ENCODE peak calls at places on chromosomes 16 and 17, in eight cellular contexts. One of them, this sample, is unnamed.

GRCh38 chr16:2955438-2955778 is 8.7 kb upstream of the KREMEN2 start:
- DNase-seq in uterus: no peak
- DNase-seq in prostate gland: no peak
- DNase-seq in tibial nerve: no peak
- DNase-seq in heart left ventricle: peak
- DNase-seq in heart right ventricle: no peak
- DNase-seq in nephron progenitor cell: no peak
- DNase-seq in mucosa of descending colon: no peak
- DNase-seq in this sample: no peak

GRCh38 chr17:28174352-28175046 is 132.0 kb downstream of the NLK start:
- DNase-seq in mucosa of descending colon: no peak
- DNase-seq in uterus: no peak
- DNase-seq in nephron progenitor cell: no peak
- DNase-seq in heart right ventricle: no peak
- DNase-seq in tibial nerve: no peak
- DNase-seq in heart left ventricle: no peak
- DNase-seq in prostate gland: no peak
- DNase-seq in this sample: no peak

GRCh38 chr16:80775450-80775849 is 28.9 kb downstream of the CDYL2 start:
- DNase-seq in heart left ventricle: no peak
- DNase-seq in mucosa of descending colon: no peak
- DNase-seq in uterus: no peak
- DNase-seq in tibial nerve: no peak
- DNase-seq in heart right ventricle: no peak
- DNase-seq in prostate gland: no peak
- DNase-seq in nephron progenitor cell: no peak
- DNase-seq in this sample: no peak

GRCh38 chr17:34416116-34416515 is 53.1 kb upstream of the CCL1 start:
- DNase-seq in mucosa of descending colon: no peak
- DNase-seq in uterus: no peak
- DNase-seq in tibial nerve: no peak
- DNase-seq in heart left ventricle: no peak
- DNase-seq in prostate gland: no peak
- DNase-seq in nephron progenitor cell: no peak
- DNase-seq in heart right ventricle: no peak
- DNase-seq in this sample: no peak

GRCh38 chr16:3171855-3172593 is 16.0 kb upstream of the OR1F1 start:
- DNase-seq in heart left ventricle: peak
- DNase-seq in heart right ventricle: no peak
- DNase-seq in prostate gland: no peak
- DNase-seq in uterus: no peak
- DNase-seq in tibial nerve: no peak
- DNase-seq in mucosa of descending colon: no peak
- DNase-seq in nephron progenitor cell: peak
- DNase-seq in this sample: no peak

GRCh38 chr16:72561-73537 is at the start of gene RHBDF1:
- DNase-seq in nephron progenitor cell: peak
- DNase-seq in uterus: peak
- DNase-seq in heart left ventricle: peak
- DNase-seq in tibial nerve: no peak
- DNase-seq in prostate gland: peak
- DNase-seq in heart right ventricle: peak
- DNase-seq in mucosa of descending colon: peak
- DNase-seq in this sample: no peak

GRCh38 chr17:42135664-42136653 is 13.4 kb downstream of the HSPB9 start:
- DNase-seq in tibial nerve: no peak
- DNase-seq in uterus: no peak
- DNase-seq in heart left ventricle: peak
- DNase-seq in mucosa of descending colon: peak
- DNase-seq in heart right ventricle: peak
- DNase-seq in prostate gland: no peak
- DNase-seq in nephron progenitor cell: no peak
- DNase-seq in this sample: no peak

GRCh38 chr17:33373209-33373608 is 80.1 kb upstream of the ASIC2 start:
- DNase-seq in nephron progenitor cell: no peak
- DNase-seq in heart right ventricle: no peak
- DNase-seq in prostate gland: no peak
- DNase-seq in tibial nerve: no peak
- DNase-seq in uterus: no peak
- DNase-seq in mucosa of descending colon: no peak
- DNase-seq in heart left ventricle: no peak
- DNase-seq in this sample: no peak

GRCh38 chr17:10052414-10052813 is 146.0 kb downstream of the GAS7 start:
- DNase-seq in uterus: no peak
- DNase-seq in tibial nerve: no peak
- DNase-seq in heart left ventricle: no peak
- DNase-seq in nephron progenitor cell: no peak
- DNase-seq in mucosa of descending colon: no peak
- DNase-seq in prostate gland: no peak
- DNase-seq in heart right ventricle: no peak
- DNase-seq in this sample: no peak

GRCh38 chr17:35716897-35717839 is 14.3 kb upstream of the RASL10B start:
- DNase-seq in tibial nerve: no peak
- DNase-seq in prostate gland: peak
- DNase-seq in heart right ventricle: no peak
- DNase-seq in nephron progenitor cell: no peak
- DNase-seq in uterus: no peak
- DNase-seq in mucosa of descending colon: no peak
- DNase-seq in heart left ventricle: no peak
- DNase-seq in this sample: no peak

GRCh38 chr17:59432657-59433056 is 101.2 kb downstream of the YPEL2 start:
- DNase-seq in nephron progenitor cell: no peak
- DNase-seq in mucosa of descending colon: no peak
- DNase-seq in heart left ventricle: no peak
- DNase-seq in tibial nerve: no peak
- DNase-seq in prostate gland: no peak
- DNase-seq in uterus: no peak
- DNase-seq in heart right ventricle: no peak
- DNase-seq in this sample: no peak

GRCh38 chr16:77951788-77952187 is 70.6 kb upstream of the CLEC3A start:
- DNase-seq in nephron progenitor cell: no peak
- DNase-seq in uterus: no peak
- DNase-seq in heart left ventricle: no peak
- DNase-seq in heart right ventricle: no peak
- DNase-seq in prostate gland: peak
- DNase-seq in mucosa of descending colon: no peak
- DNase-seq in tibial nerve: no peak
- DNase-seq in this sample: no peak
- TF ChIP-seq CTCF in nephron progenitor cell: peak
- TF ChIP-seq CTCF in uterus: no peak
- TF ChIP-seq CTCF in heart left ventricle: no peak
- TF ChIP-seq CTCF in heart right ventricle: peak
- TF ChIP-seq CTCF in prostate gland: peak
- TF ChIP-seq CTCF in mucosa of descending colon: peak
- TF ChIP-seq CTCF in tibial nerve: no peak
- TF ChIP-seq CTCF in this sample: peak

GRCh38 chr16:69088684-69089083 is 16.8 kb upstream of the HAS3 start:
- DNase-seq in mucosa of descending colon: no peak
- DNase-seq in prostate gland: no peak
- DNase-seq in heart left ventricle: peak
- DNase-seq in heart right ventricle: no peak
- DNase-seq in nephron progenitor cell: no peak
- DNase-seq in uterus: no peak
- DNase-seq in tibial nerve: no peak
- DNase-seq in this sample: no peak

GRCh38 chr16:69093974-69094373 is 11.5 kb upstream of the HAS3 start:
- DNase-seq in nephron progenitor cell: no peak
- DNase-seq in heart right ventricle: no peak
- DNase-seq in prostate gland: no peak
- DNase-seq in heart left ventricle: no peak
- DNase-seq in uterus: no peak
- DNase-seq in tibial nerve: no peak
- DNase-seq in mucosa of descending colon: no peak
- DNase-seq in this sample: no peak

GRCh38 chr16:69087161-69087581 is 18.3 kb upstream of the HAS3 start:
- DNase-seq in mucosa of descending colon: peak
- DNase-seq in uterus: no peak
- DNase-seq in heart left ventricle: peak
- DNase-seq in nephron progenitor cell: no peak
- DNase-seq in tibial nerve: no peak
- DNase-seq in prostate gland: no peak
- DNase-seq in heart right ventricle: no peak
- DNase-seq in this sample: no peak

GRCh38 chr16:69085032-69085695 is 20.3 kb upstream of the HAS3 start:
- DNase-seq in prostate gland: no peak
- DNase-seq in heart right ventricle: no peak
- DNase-seq in tibial nerve: no peak
- DNase-seq in uterus: no peak
- DNase-seq in nephron progenitor cell: no peak
- DNase-seq in heart left ventricle: no peak
- DNase-seq in mucosa of descending colon: no peak
- DNase-seq in this sample: no peak

DNA sequence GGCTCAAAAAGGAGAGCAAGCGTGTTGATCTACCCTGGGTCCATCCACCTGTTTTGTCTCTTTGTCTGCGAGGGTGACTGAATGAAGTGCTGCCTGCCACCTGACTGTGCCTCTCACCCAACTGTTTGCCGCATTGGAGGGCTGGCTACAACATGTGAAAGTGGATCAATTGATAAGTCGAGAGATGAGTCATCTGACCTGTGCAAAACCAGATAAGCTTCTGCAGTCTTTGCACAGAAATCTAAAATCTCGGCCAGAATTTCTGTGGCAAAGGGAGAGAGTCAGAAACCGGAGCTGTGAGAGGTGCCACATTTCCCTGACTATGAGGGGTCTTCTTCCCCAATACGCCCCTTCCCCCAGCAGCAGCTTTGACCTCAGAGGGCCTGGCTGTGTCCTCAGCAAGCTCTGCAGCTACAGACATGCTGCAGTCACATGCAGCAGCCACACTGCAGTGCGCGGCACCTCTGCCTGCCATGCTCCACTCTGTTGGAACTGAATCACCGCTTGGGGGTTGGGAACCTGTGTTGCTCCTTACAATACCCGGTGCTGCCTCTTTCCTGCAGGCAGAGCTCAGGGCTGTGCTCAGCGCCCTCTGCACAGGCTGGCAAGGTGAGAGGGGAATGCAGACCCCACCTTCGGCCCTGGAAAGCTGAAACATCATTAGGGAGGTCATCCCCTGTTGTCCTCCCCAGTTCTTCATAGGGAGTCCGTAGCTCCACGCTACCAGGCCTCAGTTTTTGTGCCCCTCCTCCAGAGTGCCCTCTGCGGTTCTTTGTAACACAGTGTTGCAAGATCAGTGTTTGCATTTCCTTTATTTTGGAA is 16.2 kb upstream of the HAS3 start:
- DNase-seq in heart right ventricle: no peak
- DNase-seq in prostate gland: no peak
- DNase-seq in heart left ventricle: peak
- DNase-seq in tibial nerve: no peak
- DNase-seq in nephron progenitor cell: no peak
- DNase-seq in uterus: no peak
- DNase-seq in mucosa of descending colon: peak
- DNase-seq in this sample: no peak
- TF ChIP-seq CTCF in heart right ventricle: no peak
- TF ChIP-seq CTCF in prostate gland: no peak
- TF ChIP-seq CTCF in heart left ventricle: no peak
- TF ChIP-seq CTCF in tibial nerve: no peak
- TF ChIP-seq CTCF in nephron progenitor cell: no peak
- TF ChIP-seq CTCF in uterus: no peak
- TF ChIP-seq CTCF in mucosa of descending colon: no peak
- TF ChIP-seq CTCF in this sample: no peak

GRCh38 chr17:80773243-80773991 is 218.2 kb upstream of the CHMP6 start:
- DNase-seq in heart left ventricle: no peak
- DNase-seq in mucosa of descending colon: no peak
- DNase-seq in uterus: no peak
- DNase-seq in prostate gland: peak
- DNase-seq in heart right ventricle: peak
- DNase-seq in tibial nerve: no peak
- DNase-seq in nephron progenitor cell: no peak
- DNase-seq in this sample: no peak
- TF ChIP-seq CTCF in heart left ventricle: no peak
- TF ChIP-seq CTCF in mucosa of descending colon: no peak
- TF ChIP-seq CTCF in uterus: no peak
- TF ChIP-seq CTCF in prostate gland: no peak
- TF ChIP-seq CTCF in heart right ventricle: no peak
- TF ChIP-seq CTCF in tibial nerve: no peak
- TF ChIP-seq CTCF in nephron progenitor cell: no peak
- TF ChIP-seq CTCF in this sample: no peak

GRCh38 chr16:50213939-50214519 is 52.3 kb upstream of the ADCY7 start:
- DNase-seq in heart right ventricle: no peak
- DNase-seq in nephron progenitor cell: no peak
- DNase-seq in uterus: no peak
- DNase-seq in heart left ventricle: no peak
- DNase-seq in prostate gland: no peak
- DNase-seq in mucosa of descending colon: no peak
- DNase-seq in tibial nerve: no peak
- DNase-seq in this sample: no peak
- TF ChIP-seq CTCF in heart right ventricle: peak
- TF ChIP-seq CTCF in nephron progenitor cell: peak
- TF ChIP-seq CTCF in uterus: peak
- TF ChIP-seq CTCF in heart left ventricle: peak
- TF ChIP-seq CTCF in prostate gland: peak
- TF ChIP-seq CTCF in mucosa of descending colon: peak
- TF ChIP-seq CTCF in tibial nerve: peak
- TF ChIP-seq CTCF in this sample: peak

DNA sequence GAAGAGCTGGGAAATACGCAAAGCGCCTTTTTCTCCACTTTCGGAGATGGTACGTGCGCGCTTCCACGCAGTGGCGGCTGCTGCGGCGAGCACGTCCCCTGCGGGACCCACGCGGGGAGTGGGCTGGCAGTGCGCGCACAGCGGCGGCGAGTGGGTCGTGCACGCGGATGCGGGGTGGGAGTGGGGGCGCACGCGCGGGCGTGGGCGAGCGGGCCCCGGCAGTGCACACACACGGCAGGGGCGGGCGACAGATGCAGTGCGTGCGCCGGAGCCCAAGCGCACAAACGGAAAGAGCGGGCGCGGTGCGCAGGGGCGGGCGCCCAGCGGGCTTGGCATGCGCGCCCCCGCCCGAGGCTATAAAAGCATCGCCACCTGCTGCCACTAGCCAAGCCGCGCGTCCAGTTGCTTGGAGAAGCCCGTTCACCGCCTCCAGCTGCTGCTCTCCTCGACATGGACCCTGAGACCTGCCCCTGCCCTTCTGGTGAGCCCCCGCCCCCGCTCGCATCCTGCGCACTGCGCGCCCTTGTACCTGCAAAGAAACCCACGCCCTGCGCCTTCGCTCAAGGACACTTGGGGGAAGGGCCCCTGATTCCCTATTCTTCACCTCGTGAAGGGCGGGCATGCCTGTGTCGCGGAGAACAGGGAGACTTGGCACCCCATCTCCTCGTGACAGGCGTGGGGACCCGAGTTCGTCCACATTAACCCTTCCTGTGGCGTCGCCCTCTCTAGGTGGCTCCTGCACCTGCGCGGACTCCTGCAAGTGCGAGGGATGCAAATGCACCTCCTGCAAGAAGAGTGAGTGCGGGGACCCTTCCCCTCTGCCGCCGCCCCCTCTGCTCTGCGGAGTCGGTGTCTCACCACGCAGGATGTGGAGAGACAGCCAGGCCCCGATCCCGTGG is at the start of gene MT3:
- DNase-seq in prostate gland: peak
- DNase-seq in heart left ventricle: no peak
- DNase-seq in mucosa of descending colon: peak
- DNase-seq in heart right ventricle: no peak
- DNase-seq in nephron progenitor cell: peak
- DNase-seq in uterus: no peak
- DNase-seq in tibial nerve: no peak
- DNase-seq in this sample: no peak
- TF ChIP-seq CTCF in prostate gland: no peak
- TF ChIP-seq CTCF in heart left ventricle: no peak
- TF ChIP-seq CTCF in mucosa of descending colon: no peak
- TF ChIP-seq CTCF in heart right ventricle: no peak
- TF ChIP-seq CTCF in nephron progenitor cell: no peak
- TF ChIP-seq CTCF in uterus: no peak
- TF ChIP-seq CTCF in tibial nerve: no peak
- TF ChIP-seq CTCF in this sample: no peak